ENCODE peak calls at places on chromosomes 5 and 9, in ten cellular contexts. One of them, this sample, is unnamed. For H3K36me3, the result is how much of the 10 kb centered on the place peaks cover.

GRCh38 chr5:58450018-58450417 is 9.9 kb downstream of the PLK2 start:
- DNase-seq in kidney: no peak
- DNase-seq in upper lobe of right lung: no peak
- DNase-seq in aorta: no peak
- DNase-seq in brain microvascular endothelial cell: no peak
- DNase-seq in pancreas: no peak
- DNase-seq in tibial artery: no peak
- DNase-seq in left ventricle myocardium inferior: no peak
- DNase-seq in effector memory CD4-positive, alpha-beta T cell: no peak
- DNase-seq in CD8-positive, alpha-beta T cell: no peak
- DNase-seq in this sample: no peak

GRCh38 chr5:67481362-67481761 is 284.8 kb upstream of the CD180 start:
- DNase-seq in kidney: no peak
- DNase-seq in upper lobe of right lung: no peak
- DNase-seq in aorta: no peak
- DNase-seq in brain microvascular endothelial cell: no peak
- DNase-seq in pancreas: no peak
- DNase-seq in tibial artery: no peak
- DNase-seq in left ventricle myocardium inferior: no peak
- DNase-seq in effector memory CD4-positive, alpha-beta T cell: no peak
- DNase-seq in CD8-positive, alpha-beta T cell: no peak
- DNase-seq in this sample: no peak

GRCh38 chr9:83920942-83921707 is at the start of gene KIF27:
- DNase-seq in kidney: peak
- DNase-seq in upper lobe of right lung: peak
- DNase-seq in aorta: peak
- DNase-seq in brain microvascular endothelial cell: peak
- DNase-seq in pancreas: peak
- DNase-seq in tibial artery: peak
- DNase-seq in left ventricle myocardium inferior: peak
- DNase-seq in effector memory CD4-positive, alpha-beta T cell: peak
- DNase-seq in CD8-positive, alpha-beta T cell: peak
- DNase-seq in this sample: peak

GRCh38 chr5:154395407-154396106 is 50.2 kb upstream of the SAP30L start:
- DNase-seq in kidney: peak
- DNase-seq in upper lobe of right lung: peak
- DNase-seq in aorta: no peak
- DNase-seq in brain microvascular endothelial cell: no peak
- DNase-seq in pancreas: no peak
- DNase-seq in tibial artery: peak
- DNase-seq in left ventricle myocardium inferior: no peak
- DNase-seq in effector memory CD4-positive, alpha-beta T cell: no peak
- DNase-seq in CD8-positive, alpha-beta T cell: no peak
- DNase-seq in this sample: no peak

GRCh38 chr5:82365744-82366228 is 87.6 kb upstream of the RPS23 start:
- DNase-seq in kidney: no peak
- DNase-seq in upper lobe of right lung: no peak
- DNase-seq in aorta: no peak
- DNase-seq in brain microvascular endothelial cell: peak
- DNase-seq in pancreas: no peak
- DNase-seq in tibial artery: no peak
- DNase-seq in left ventricle myocardium inferior: no peak
- DNase-seq in effector memory CD4-positive, alpha-beta T cell: no peak
- DNase-seq in CD8-positive, alpha-beta T cell: no peak
- DNase-seq in this sample: no peak

GRCh38 chr5:31583129-31583528 is 51.0 kb downstream of the C5orf22 start:
- DNase-seq in kidney: no peak
- DNase-seq in upper lobe of right lung: no peak
- DNase-seq in aorta: no peak
- DNase-seq in brain microvascular endothelial cell: no peak
- DNase-seq in pancreas: no peak
- DNase-seq in tibial artery: no peak
- DNase-seq in left ventricle myocardium inferior: no peak
- DNase-seq in effector memory CD4-positive, alpha-beta T cell: no peak
- DNase-seq in CD8-positive, alpha-beta T cell: no peak
- DNase-seq in this sample: no peak

GRCh38 chr5:59608745-59609144 is 284.8 kb downstream of the PDE4D start:
- DNase-seq in kidney: no peak
- DNase-seq in upper lobe of right lung: no peak
- DNase-seq in aorta: no peak
- DNase-seq in brain microvascular endothelial cell: peak
- DNase-seq in pancreas: no peak
- DNase-seq in tibial artery: no peak
- DNase-seq in left ventricle myocardium inferior: no peak
- DNase-seq in effector memory CD4-positive, alpha-beta T cell: no peak
- DNase-seq in CD8-positive, alpha-beta T cell: no peak
- DNase-seq in this sample: no peak

GRCh38 chr5:175842947-175843793 is 28.2 kb upstream of the CPLX2 start:
- DNase-seq in kidney: no peak
- DNase-seq in upper lobe of right lung: no peak
- DNase-seq in aorta: no peak
- DNase-seq in brain microvascular endothelial cell: peak
- DNase-seq in pancreas: no peak
- DNase-seq in tibial artery: no peak
- DNase-seq in left ventricle myocardium inferior: no peak
- DNase-seq in effector memory CD4-positive, alpha-beta T cell: no peak
- DNase-seq in CD8-positive, alpha-beta T cell: no peak
- DNase-seq in this sample: no peak

GRCh38 chr9:37903581-37903830 is 421 bp downstream of the SLC25A51 start:
- DNase-seq in kidney: no peak
- DNase-seq in upper lobe of right lung: no peak
- DNase-seq in aorta: peak
- DNase-seq in brain microvascular endothelial cell: peak
- DNase-seq in pancreas: peak
- DNase-seq in tibial artery: peak
- DNase-seq in left ventricle myocardium inferior: no peak
- DNase-seq in effector memory CD4-positive, alpha-beta T cell: no peak
- DNase-seq in CD8-positive, alpha-beta T cell: no peak
- DNase-seq in this sample: no peak

GRCh38 chr5:113749334-113749733 is 235.8 kb downstream of the YTHDC2 start:
- DNase-seq in kidney: no peak
- DNase-seq in upper lobe of right lung: no peak
- DNase-seq in aorta: no peak
- DNase-seq in brain microvascular endothelial cell: no peak
- DNase-seq in pancreas: no peak
- DNase-seq in tibial artery: no peak
- DNase-seq in left ventricle myocardium inferior: no peak
- DNase-seq in effector memory CD4-positive, alpha-beta T cell: no peak
- DNase-seq in CD8-positive, alpha-beta T cell: no peak
- DNase-seq in this sample: no peak

GRCh38 chr9:16601991-16602390 is 268.5 kb downstream of the BNC2 start:
- DNase-seq in kidney: no peak
- DNase-seq in upper lobe of right lung: no peak
- DNase-seq in aorta: no peak
- DNase-seq in brain microvascular endothelial cell: no peak
- DNase-seq in pancreas: no peak
- DNase-seq in tibial artery: no peak
- DNase-seq in left ventricle myocardium inferior: no peak
- DNase-seq in effector memory CD4-positive, alpha-beta T cell: no peak
- DNase-seq in CD8-positive, alpha-beta T cell: no peak
- DNase-seq in this sample: no peak

GRCh38 chr9:33233659-33234335 is 6.2 kb upstream of the SPINK4 start:
- DNase-seq in kidney: peak
- DNase-seq in upper lobe of right lung: peak
- DNase-seq in aorta: no peak
- DNase-seq in brain microvascular endothelial cell: peak
- DNase-seq in pancreas: peak
- DNase-seq in tibial artery: peak
- DNase-seq in left ventricle myocardium inferior: no peak
- DNase-seq in effector memory CD4-positive, alpha-beta T cell: no peak
- DNase-seq in CD8-positive, alpha-beta T cell: peak
- DNase-seq in this sample: no peak

GRCh38 chr5:177980776-177981175 is 15.3 kb downstream of the PROP1 start:
- DNase-seq in kidney: no peak
- DNase-seq in upper lobe of right lung: no peak
- DNase-seq in aorta: no peak
- DNase-seq in brain microvascular endothelial cell: no peak
- DNase-seq in pancreas: no peak
- DNase-seq in tibial artery: no peak
- DNase-seq in left ventricle myocardium inferior: no peak
- DNase-seq in effector memory CD4-positive, alpha-beta T cell: no peak
- DNase-seq in CD8-positive, alpha-beta T cell: no peak
- DNase-seq in this sample: no peak

GRCh38 chr5:21847300-21847699 is 1005.8 kb downstream of the CDH12 start:
- DNase-seq in kidney: no peak
- DNase-seq in upper lobe of right lung: no peak
- DNase-seq in aorta: no peak
- DNase-seq in brain microvascular endothelial cell: no peak
- DNase-seq in pancreas: no peak
- DNase-seq in tibial artery: no peak
- DNase-seq in left ventricle myocardium inferior: no peak
- DNase-seq in effector memory CD4-positive, alpha-beta T cell: no peak
- DNase-seq in CD8-positive, alpha-beta T cell: no peak
- DNase-seq in this sample: no peak

DNA sequence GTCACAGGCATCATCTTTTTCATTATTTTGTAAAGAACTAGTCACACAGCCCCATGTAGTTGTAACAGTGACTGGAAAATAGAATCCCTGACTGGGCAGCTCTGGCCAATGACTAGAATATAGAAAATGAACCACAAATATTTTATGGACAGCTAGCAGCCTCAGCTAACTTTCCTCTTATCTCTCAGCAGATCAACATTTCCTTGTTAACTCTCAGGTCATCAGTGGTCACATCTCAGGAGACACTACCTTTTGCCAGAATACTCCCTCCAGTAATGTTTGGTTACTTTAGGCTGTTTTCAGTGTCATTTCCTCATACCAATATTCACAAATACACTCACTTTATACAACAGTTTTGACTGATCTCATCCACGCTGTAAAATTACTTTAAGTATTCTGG is 43.9 kb downstream of the FAM169A start:
- DNase-seq in kidney: no peak
- DNase-seq in upper lobe of right lung: no peak
- DNase-seq in aorta: no peak
- DNase-seq in brain microvascular endothelial cell: no peak
- DNase-seq in pancreas: no peak
- DNase-seq in tibial artery: no peak
- DNase-seq in left ventricle myocardium inferior: no peak
- DNase-seq in effector memory CD4-positive, alpha-beta T cell: no peak
- DNase-seq in CD8-positive, alpha-beta T cell: no peak
- DNase-seq in this sample: no peak
- H3K4me3 ChIP-seq in kidney: no peak
- H3K4me3 ChIP-seq in upper lobe of right lung: no peak
- H3K4me3 ChIP-seq in aorta: no peak
- H3K4me3 ChIP-seq in brain microvascular endothelial cell: no peak
- H3K4me3 ChIP-seq in pancreas: no peak
- H3K4me3 ChIP-seq in tibial artery: no peak
- H3K4me3 ChIP-seq in left ventricle myocardium inferior: no peak
- H3K4me3 ChIP-seq in effector memory CD4-positive, alpha-beta T cell: no peak
- H3K4me3 ChIP-seq in CD8-positive, alpha-beta T cell: no peak
- H3K4me3 ChIP-seq in this sample: no peak

GRCh38 chr5:5473224-5473623 is 50.7 kb downstream of the ICE1 start:
- DNase-seq in kidney: no peak
- DNase-seq in upper lobe of right lung: no peak
- DNase-seq in aorta: no peak
- DNase-seq in brain microvascular endothelial cell: no peak
- DNase-seq in pancreas: no peak
- DNase-seq in tibial artery: no peak
- DNase-seq in left ventricle myocardium inferior: no peak
- DNase-seq in effector memory CD4-positive, alpha-beta T cell: no peak
- DNase-seq in CD8-positive, alpha-beta T cell: no peak
- DNase-seq in this sample: no peak

GRCh38 chr5:5464036-5464715 is 41.7 kb downstream of the ICE1 start:
- DNase-seq in kidney: no peak
- DNase-seq in upper lobe of right lung: no peak
- DNase-seq in aorta: no peak
- DNase-seq in brain microvascular endothelial cell: no peak
- DNase-seq in pancreas: no peak
- DNase-seq in tibial artery: no peak
- DNase-seq in left ventricle myocardium inferior: no peak
- DNase-seq in effector memory CD4-positive, alpha-beta T cell: no peak
- DNase-seq in CD8-positive, alpha-beta T cell: no peak
- DNase-seq in this sample: no peak

GRCh38 chr5:5470933-5471332 is 48.5 kb downstream of the ICE1 start:
- DNase-seq in kidney: no peak
- DNase-seq in upper lobe of right lung: no peak
- DNase-seq in aorta: no peak
- DNase-seq in brain microvascular endothelial cell: no peak
- DNase-seq in pancreas: no peak
- DNase-seq in tibial artery: no peak
- DNase-seq in left ventricle myocardium inferior: no peak
- DNase-seq in effector memory CD4-positive, alpha-beta T cell: no peak
- DNase-seq in CD8-positive, alpha-beta T cell: no peak
- DNase-seq in this sample: no peak

GRCh38 chr5:5466227-5466626 is 43.8 kb downstream of the ICE1 start:
- DNase-seq in kidney: no peak
- DNase-seq in upper lobe of right lung: no peak
- DNase-seq in aorta: no peak
- DNase-seq in brain microvascular endothelial cell: no peak
- DNase-seq in pancreas: no peak
- DNase-seq in tibial artery: no peak
- DNase-seq in left ventricle myocardium inferior: no peak
- DNase-seq in effector memory CD4-positive, alpha-beta T cell: no peak
- DNase-seq in CD8-positive, alpha-beta T cell: no peak
- DNase-seq in this sample: no peak

DNA sequence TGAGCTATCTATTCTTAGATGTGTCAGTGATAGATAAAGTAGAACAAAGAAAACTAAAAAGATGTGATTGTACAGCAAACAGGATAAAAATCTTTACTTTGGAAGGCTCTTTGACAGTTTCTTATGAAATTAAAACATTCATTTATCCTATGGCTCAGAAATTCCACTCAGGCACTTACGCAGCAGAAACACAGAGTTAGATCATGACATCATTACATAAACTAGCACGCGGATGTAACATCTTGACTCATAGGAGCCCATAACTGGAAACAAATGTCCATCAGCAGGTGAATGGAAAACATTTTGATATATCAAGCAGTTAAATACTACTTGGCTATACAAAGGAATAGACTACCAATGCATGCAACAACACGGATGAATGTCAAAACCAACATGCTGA is 45.3 kb downstream of the ICE1 start:
- DNase-seq in kidney: no peak
- DNase-seq in upper lobe of right lung: no peak
- DNase-seq in aorta: no peak
- DNase-seq in brain microvascular endothelial cell: peak
- DNase-seq in pancreas: no peak
- DNase-seq in tibial artery: no peak
- DNase-seq in left ventricle myocardium inferior: no peak
- DNase-seq in effector memory CD4-positive, alpha-beta T cell: no peak
- DNase-seq in CD8-positive, alpha-beta T cell: no peak
- DNase-seq in this sample: no peak
- H3K36me3 ChIP-seq in kidney: under half
- H3K36me3 ChIP-seq in upper lobe of right lung: half or more
- H3K36me3 ChIP-seq in aorta: under half
- H3K36me3 ChIP-seq in brain microvascular endothelial cell: under half
- H3K36me3 ChIP-seq in pancreas: under half
- H3K36me3 ChIP-seq in tibial artery: half or more
- H3K36me3 ChIP-seq in left ventricle myocardium inferior: half or more
- H3K36me3 ChIP-seq in effector memory CD4-positive, alpha-beta T cell: under half
- H3K36me3 ChIP-seq in CD8-positive, alpha-beta T cell: under half
- H3K36me3 ChIP-seq in this sample: half or more

GRCh38 chr5:179804599-179804947 is 2.1 kb downstream of the MGAT4B start:
- DNase-seq in kidney: no peak
- DNase-seq in upper lobe of right lung: no peak
- DNase-seq in aorta: no peak
- DNase-seq in brain microvascular endothelial cell: no peak
- DNase-seq in pancreas: no peak
- DNase-seq in tibial artery: no peak
- DNase-seq in left ventricle myocardium inferior: no peak
- DNase-seq in effector memory CD4-positive, alpha-beta T cell: no peak
- DNase-seq in CD8-positive, alpha-beta T cell: no peak
- DNase-seq in this sample: no peak
- H3K4me3 ChIP-seq in kidney: peak
- H3K4me3 ChIP-seq in upper lobe of right lung: peak
- H3K4me3 ChIP-seq in aorta: no peak
- H3K4me3 ChIP-seq in brain microvascular endothelial cell: no peak
- H3K4me3 ChIP-seq in pancreas: no peak
- H3K4me3 ChIP-seq in tibial artery: peak
- H3K4me3 ChIP-seq in left ventricle myocardium inferior: peak
- H3K4me3 ChIP-seq in effector memory CD4-positive, alpha-beta T cell: no peak
- H3K4me3 ChIP-seq in CD8-positive, alpha-beta T cell: no peak
- H3K4me3 ChIP-seq in this sample: no peak

GRCh38 chr9:124377551-124377950 is 37.7 kb downstream of the PSMB7 start:
- DNase-seq in kidney: no peak
- DNase-seq in upper lobe of right lung: no peak
- DNase-seq in aorta: no peak
- DNase-seq in brain microvascular endothelial cell: no peak
- DNase-seq in pancreas: no peak
- DNase-seq in tibial artery: no peak
- DNase-seq in left ventricle myocardium inferior: no peak
- DNase-seq in effector memory CD4-positive, alpha-beta T cell: no peak
- DNase-seq in CD8-positive, alpha-beta T cell: no peak
- DNase-seq in this sample: no peak
- H3K36me3 ChIP-seq in kidney: under half
- H3K36me3 ChIP-seq in upper lobe of right lung: under half
- H3K36me3 ChIP-seq in aorta: under half
- H3K36me3 ChIP-seq in brain microvascular endothelial cell: under half
- H3K36me3 ChIP-seq in pancreas: under half
- H3K36me3 ChIP-seq in tibial artery: under half
- H3K36me3 ChIP-seq in left ventricle myocardium inferior: under half
- H3K36me3 ChIP-seq in effector memory CD4-positive, alpha-beta T cell: under half
- H3K36me3 ChIP-seq in CD8-positive, alpha-beta T cell: under half
- H3K36me3 ChIP-seq in this sample: under half